ENCODE peak calls at places on chromosomes 16 and 17, in five cellular contexts. R is HepG2, B is SK-N-SH, P is GM12878, C is H1. E is an unnamed sample.

GRCh38 chr17:16434662-16435061 is 19.3 kb downstream of the TRPV2 start:
- DNase-seq in R (no peak), B (no peak), P (no peak), C (no peak), E (no peak)

GRCh38 chr17:2634361-2634960 is 41.0 kb downstream of the PAFAH1B1 start:
- DNase-seq in R (no peak), B (no peak), P (no peak), C (no peak), E (no peak)

GRCh38 chr16:19173059-19173458 is 5.0 kb downstream of the SYT17 start:
- DNase-seq in R (no peak), B (no peak), P (no peak), C (no peak), E (no peak)

GRCh38 chr17:20313891-20314290 is 153.4 kb downstream of the LGALS9B start:
- DNase-seq in R (no peak), B (no peak), P (no peak), C (no peak), E (no peak)

GRCh38 chr16:57590654-57591085 is 37.8 kb upstream of the ADGRG1 start:
- DNase-seq in R (peak), B (no peak), P (no peak), C (no peak), E (no peak)

GRCh38 chr16:16001856-16002255 is 52.4 kb downstream of the ABCC1 start:
- DNase-seq in R (no peak), B (no peak), P (no peak), C (no peak), E (no peak)

GRCh38 chr17:82900741-82901140 is 60.9 kb upstream of the ZNF750 start:
- DNase-seq in R (no peak), B (no peak), P (no peak), C (no peak), E (no peak)

GRCh38 chr16:66440970-66441369 is 13.9 kb downstream of the BEAN1 start:
- DNase-seq in R (no peak), B (no peak), P (no peak), C (no peak), E (no peak)

GRCh38 chr17:80219777-80220708 is at the start of the genes SGSH and SLC26A11:
- DNase-seq in R (peak), B (peak), P (no peak), C (no peak), E (no peak)

GRCh38 chr16:73152731-73153130 is 104.8 kb upstream of the ZFHX3 start:
- DNase-seq in R (peak), B (peak), P (no peak), C (peak), E (no peak)

GRCh38 chr16:75252946-75253911 is 1.8 kb upstream of the BCAR1 start:
- DNase-seq in R (no peak), B (no peak), P (no peak), C (peak), E (no peak)

GRCh38 chr16:67199808-67200198 is 872 bp downstream of the ELMO3 start:
- DNase-seq in R (no peak), B (peak), P (no peak), C (no peak), E (no peak)

GRCh38 chr17:6098466-6099180 is 28.4 kb downstream of the WSCD1 start:
- DNase-seq in R (no peak), B (no peak), P (no peak), C (no peak), E (no peak)

GRCh38 chr17:67051155-67051538 is 6.8 kb downstream of the CACNG1 start:
- DNase-seq in R (no peak), B (no peak), P (no peak), C (no peak), E (no peak)

GRCh38 chr17:31917065-31917529 is 15.6 kb upstream of the UTP6 start:
- DNase-seq in R (no peak), B (no peak), P (no peak), C (no peak), E (no peak)

GRCh38 chr16:86846136-86846535 is 267.8 kb downstream of the FOXL1 start:
- DNase-seq in R (no peak), B (no peak), P (no peak), C (no peak), E (no peak)

GRCh38 chr17:3471599-3471998 is at the start of gene SPATA22:
- DNase-seq in R (no peak), B (no peak), P (no peak), C (no peak), E (no peak)

GRCh38 chr16:9966569-9967157 is 215.6 kb downstream of the GRIN2A start:
- DNase-seq in R (peak), B (no peak), P (peak), C (no peak), E (no peak)

GRCh38 chr17:28955408-28955807 is 4.1 kb upstream of the PHF12 start:
- DNase-seq in R (no peak), B (no peak), P (no peak), C (no peak), E (no peak)

GRCh38 chr17:59652119-59652518 is 32.4 kb downstream of the CLTC start:
- DNase-seq in R (no peak), B (no peak), P (no peak), C (no peak), E (no peak)

GRCh38 chr17:2500446-2500845 is 11.2 kb downstream of the METTL16 start:
- DNase-seq in R (no peak), B (no peak), P (no peak), C (no peak), E (no peak)

GRCh38 chr16:5615868-5616642 is 518.5 kb upstream of the EEF2KMT start:
- DNase-seq in R (peak), B (peak), P (no peak), C (peak), E (peak)

GRCh38 chr16:59148756-59149155 is 414.6 kb upstream of the GOT2 start:
- DNase-seq in R (no peak), B (no peak), P (no peak), C (no peak), E (no peak)

GRCh38 chr17:62614142-62614541 is 13.3 kb upstream of the MRC2 start:
- DNase-seq in R (no peak), B (no peak), P (no peak), C (no peak), E (no peak)

GRCh38 chr17:57401556-57402488 is 145.5 kb downstream of the MSI2 start:
- DNase-seq in R (peak), B (peak), P (no peak), C (no peak), E (no peak)

GRCh38 chr16:12637002-12637401 is 166.7 kb downstream of the CPPED1 start:
- DNase-seq in R (no peak), B (no peak), P (no peak), C (no peak), E (no peak)

GRCh38 chr16:84742561-84743200 is 42.9 kb downstream of the USP10 start:
- DNase-seq in R (no peak), B (no peak), P (no peak), C (no peak), E (no peak)

GRCh38 chr17:60920107-60920506 is 242.5 kb downstream of the BCAS3 start:
- DNase-seq in R (peak), B (no peak), P (no peak), C (no peak), E (no peak)

DNA sequence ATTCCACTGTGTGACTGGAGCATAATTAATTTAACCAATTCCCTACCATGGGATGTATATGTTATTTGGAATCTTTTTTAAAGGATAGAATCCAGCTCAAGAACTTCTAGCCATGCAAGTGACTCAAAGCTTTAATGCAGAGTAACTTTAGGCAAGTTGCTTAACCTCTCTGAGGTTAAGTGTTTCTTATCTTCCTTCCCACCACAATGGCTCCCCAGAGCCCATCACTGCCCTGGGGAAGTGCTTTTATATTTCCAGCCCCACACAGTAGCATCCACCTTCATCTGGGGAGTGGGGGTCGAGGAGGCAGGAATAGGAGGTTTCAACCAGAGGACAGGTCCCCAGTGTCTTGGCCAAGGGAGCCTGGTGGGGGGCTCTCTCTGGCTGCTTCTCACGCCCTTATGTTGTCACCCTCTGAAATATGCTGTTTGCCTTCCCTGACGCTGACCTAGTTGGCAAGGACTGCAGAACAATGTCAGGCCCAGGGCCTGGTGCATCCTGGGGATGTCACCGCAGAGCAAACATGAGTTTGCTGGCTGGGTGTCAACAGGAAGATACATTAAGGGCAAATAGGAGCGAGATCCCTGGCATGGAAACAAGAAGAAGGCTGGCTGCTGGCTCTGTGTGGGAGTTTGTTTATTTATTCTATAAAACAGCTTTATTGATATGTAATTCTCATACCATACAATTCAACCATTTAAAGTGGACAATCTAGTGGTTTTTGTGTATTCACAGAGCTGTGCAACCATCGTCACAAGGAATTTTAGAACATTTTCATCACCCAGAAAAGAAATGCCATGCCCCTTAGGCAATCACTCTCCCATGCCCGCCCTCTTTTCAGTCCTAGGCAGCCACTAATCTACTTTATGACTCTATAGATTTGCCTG is 46.6 kb upstream of the WSB1 start:
- DNase-seq in R (peak), B (no peak), P (no peak), C (no peak), E (no peak)
- TF ChIP-seq GABPA in R (no peak), B (no peak), P (no peak), C (no peak), E (no peak)

DNA sequence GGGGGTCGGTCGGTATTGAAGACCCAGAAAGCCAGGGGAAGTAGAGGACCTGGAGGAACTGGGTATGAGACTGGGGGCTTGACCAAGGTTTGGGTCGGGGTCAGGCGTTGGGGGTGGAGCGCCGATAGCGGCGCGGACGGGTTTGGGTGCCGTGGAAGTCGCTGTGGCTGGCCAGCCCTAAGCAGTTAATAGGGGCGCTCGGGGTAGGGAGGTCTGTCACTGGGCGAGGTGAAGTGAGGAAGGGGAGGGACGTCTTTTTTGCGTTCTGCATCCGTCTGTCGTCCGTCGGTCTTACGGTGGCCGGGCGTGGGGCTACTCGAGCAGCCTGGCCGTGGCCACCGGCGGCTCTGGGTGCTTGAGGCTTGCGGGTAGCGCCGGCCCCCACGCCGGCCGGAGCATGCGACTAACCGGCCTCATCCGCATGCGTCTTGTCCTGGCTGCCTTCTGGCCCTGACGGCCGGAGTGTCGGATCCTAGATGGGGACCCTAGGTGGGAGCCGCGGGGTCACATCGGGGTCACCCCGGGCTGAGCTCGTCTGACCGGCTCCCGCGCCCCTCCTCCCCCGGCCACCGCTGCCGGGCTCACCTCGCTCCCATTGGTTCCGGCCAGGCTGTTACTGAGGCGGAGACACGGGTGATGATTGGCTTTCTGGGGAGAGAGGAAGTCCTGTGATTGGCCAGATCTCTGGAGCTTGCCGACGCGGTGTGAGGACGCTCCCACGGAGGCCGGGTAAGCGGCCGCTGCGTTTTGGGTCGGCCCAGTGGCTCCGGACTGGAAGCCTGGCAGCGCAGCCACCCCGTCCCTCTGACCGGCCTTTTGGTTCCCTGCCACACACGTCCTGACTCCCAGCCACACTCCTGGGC is 10.3 kb upstream of the TMEM88 start:
- DNase-seq in R (peak), B (peak), P (peak), C (no peak), E (peak)
- TF ChIP-seq GABPA in R (no peak), B (no peak), P (no peak), C (no peak), E (no peak)

GRCh38 chr17:43406676-43407645 is 8.2 kb downstream of the ARL4D start:
- DNase-seq in R (no peak), B (no peak), P (no peak), C (no peak), E (no peak)
- TF ChIP-seq GABPA in R (no peak), B (no peak), P (no peak), C (no peak), E (no peak)

GRCh38 chr16:48862087-48862532 is 252.1 kb upstream of the N4BP1 start:
- DNase-seq in R (no peak), B (no peak), P (no peak), C (peak), E (no peak)
- TF ChIP-seq GABPA in R (no peak), B (no peak), P (no peak), C (no peak), E (no peak)

GRCh38 chr16:30474684-30475083 is 2.1 kb downstream of the ITGAL start:
- DNase-seq in R (no peak), B (no peak), P (no peak), C (no peak), E (no peak)

GRCh38 chr16:30474062-30474452 is 1.5 kb downstream of the ITGAL start:
- DNase-seq in R (no peak), B (no peak), P (no peak), C (no peak), E (no peak)

GRCh38 chr16:30470632-30471007 is 1.9 kb upstream of the ITGAL start:
- DNase-seq in R (no peak), B (no peak), P (no peak), C (no peak), E (no peak)

GRCh38 chr16:30473231-30474061 is 904 bp downstream of the ITGAL start:
- DNase-seq in R (no peak), B (no peak), P (no peak), C (no peak), E (peak)

GRCh38 chr16:30472328-30472942 is at the start of gene ITGAL:
- DNase-seq in R (no peak), B (no peak), P (peak), C (no peak), E (peak)
- TF ChIP-seq GABPA in R (no peak), B (no peak), P (peak), C (no peak), E (no peak)